ENCODE peak calls at places on chromosome X, in five cellular contexts. Y, S, N, F and E are unnamed samples.

GRCh38 chrX:104988038-104988437 is 232.5 kb downstream of the TEX13A start:
- DNase-seq in S (no peak), Y (no peak), F (no peak), N (no peak), E (no peak)

GRCh38 chrX:115350696-115351408 is 61.3 kb downstream of the LUZP4 start:
- DNase-seq in F (no peak), Y (no peak), S (no peak), N (no peak), E (no peak)

GRCh38 chrX:115892787-115893671 is 277.5 kb upstream of the AGTR2 start:
- DNase-seq in S (no peak), N (no peak), F (no peak), Y (no peak), E (peak)

GRCh38 chrX:24034485-24034884 is 7.5 kb upstream of the KLHL15 start:
- DNase-seq in F (no peak), S (no peak), Y (no peak), N (no peak), E (no peak)

GRCh38 chrX:58025979-58026378 is 115.7 kb upstream of the ZXDA start:
- DNase-seq in F (peak), Y (peak), N (no peak), S (peak), E (no peak)

GRCh38 chrX:130645955-130646583 is 244.3 kb downstream of the RBMX2 start:
- DNase-seq in Y (no peak), S (peak), N (peak), F (no peak), E (no peak)

GRCh38 chrX:132040066-132040465 is 17.0 kb downstream of the STK26 start:
- DNase-seq in Y (no peak), F (no peak), N (no peak), S (no peak), E (no peak)

GRCh38 chrX:107818900-107819521 is 6.7 kb upstream of the MID2 start:
- DNase-seq in Y (no peak), F (no peak), N (no peak), S (no peak), E (no peak)

GRCh38 chrX:115968436-115969252 is 201.9 kb upstream of the AGTR2 start:
- DNase-seq in F (peak), Y (peak), N (peak), S (peak), E (no peak)

GRCh38 chrX:72128881-72129280 is 2.8 kb downstream of the RTL5 start:
- DNase-seq in S (no peak), N (no peak), Y (no peak), F (no peak), E (no peak)

GRCh38 chrX:17553451-17553850 is 178.5 kb downstream of the NHS start:
- DNase-seq in F (peak), N (no peak), S (no peak), Y (no peak), E (no peak)

GRCh38 chrX:118355225-118355920 is 9.5 kb downstream of the WDR44 start:
- DNase-seq in S (no peak), N (no peak), F (no peak), Y (no peak), E (no peak)

GRCh38 chrX:39508300-39508692 is 589.5 kb downstream of the BCOR start:
- DNase-seq in Y (no peak), N (no peak), S (no peak), F (no peak), E (no peak)

GRCh38 chrX:39822133-39822748 is 275.5 kb downstream of the BCOR start:
- DNase-seq in S (no peak), F (no peak), N (no peak), Y (no peak), E (peak)

GRCh38 chrX:107775734-107776511 is at the start of gene TSC22D3:
- DNase-seq in S (peak), F (peak), Y (peak), N (peak), E (peak)

GRCh38 chrX:23503835-23504539 is 163.3 kb upstream of the PRDX4 start:
- DNase-seq in S (peak), Y (no peak), N (peak), F (peak), E (no peak)

GRCh38 chrX:149151805-149152757 is 353.0 kb downstream of the IDS start:
- DNase-seq in S (no peak), Y (no peak), F (peak), N (no peak), E (no peak)

GRCh38 chrX:16953606-16954211 is 7.3 kb downstream of the REPS2 start:
- DNase-seq in N (no peak), F (no peak), Y (no peak), S (no peak), E (no peak)

GRCh38 chrX:45756562-45756961 is 555.9 kb upstream of the DIPK2B start:
- DNase-seq in S (no peak), Y (no peak), N (no peak), F (no peak), E (no peak)

GRCh38 chrX:47101206-47101605 is 23.0 kb downstream of the RGN start:
- DNase-seq in Y (no peak), N (no peak), S (no peak), F (no peak), E (no peak)

GRCh38 chrX:134908235-134908834 is 82.5 kb upstream of the SMIM10 start:
- DNase-seq in S (no peak), F (no peak), Y (peak), N (no peak), E (no peak)

GRCh38 chrX:68504237-68504636 is 5.4 kb downstream of the YIPF6 start:
- DNase-seq in Y (peak), N (no peak), S (no peak), F (peak), E (no peak)

GRCh38 chrX:150478496-150479492 is 89.6 kb upstream of the MTM1 start:
- DNase-seq in S (no peak), F (no peak), N (no peak), Y (no peak), E (no peak)

GRCh38 chrX:68945603-68946228 is 116.9 kb downstream of the EFNB1 start:
- DNase-seq in F (peak), S (no peak), Y (peak), N (no peak), E (peak)

GRCh38 chrX:51484616-51485015 is 11.8 kb downstream of the NUDT11 start:
- DNase-seq in S (no peak), F (no peak), Y (no peak), N (no peak), E (no peak)

GRCh38 chrX:10098235-10098819 is 58.4 kb upstream of the CLCN4 start:
- DNase-seq in N (no peak), S (no peak), F (no peak), Y (peak), E (no peak)

GRCh38 chrX:10685923-10686595 is 65.7 kb upstream of the MID1 start:
- DNase-seq in Y (no peak), N (no peak), S (no peak), F (no peak), E (no peak)

GRCh38 chrX:98231003-98231402 is 1347.3 kb downstream of the RPA4 start:
- DNase-seq in F (no peak), Y (no peak), N (no peak), S (no peak), E (no peak)

GRCh38 chrX:6526564-6526963 is 8.4 kb downstream of the VCX3A start:
- DNase-seq in N (no peak), S (no peak), Y (no peak), F (no peak), E (no peak)

GRCh38 chrX:111352424-111352823 is 59.6 kb downstream of the DCX start:
- DNase-seq in F (no peak), Y (no peak), S (peak), N (peak), E (no peak)

GRCh38 chrX:41600266-41600665 is 88.5 kb upstream of the GPR34 start:
- DNase-seq in N (no peak), Y (no peak), S (no peak), F (no peak), E (no peak)

GRCh38 chrX:68059469-68059868 is 373.8 kb downstream of the OPHN1 start:
- DNase-seq in Y (no peak), S (no peak), N (no peak), F (no peak), E (no peak)

GRCh38 chrX:19595036-19595435 is 79.7 kb upstream of the MAP3K15 start:
- DNase-seq in S (peak), Y (no peak), N (no peak), F (no peak), E (no peak)

GRCh38 chrX:19599253-19599652 is 83.9 kb upstream of the MAP3K15 start:
- DNase-seq in F (no peak), Y (no peak), N (no peak), S (no peak), E (no peak)

GRCh38 chrX:19589105-19589504 is 73.8 kb upstream of the MAP3K15 start:
- DNase-seq in Y (no peak), F (no peak), S (no peak), N (no peak), E (no peak)

GRCh38 chrX:19592952-19593351 is 77.6 kb upstream of the MAP3K15 start:
- DNase-seq in Y (no peak), N (no peak), F (no peak), S (no peak), E (no peak)

DNA sequence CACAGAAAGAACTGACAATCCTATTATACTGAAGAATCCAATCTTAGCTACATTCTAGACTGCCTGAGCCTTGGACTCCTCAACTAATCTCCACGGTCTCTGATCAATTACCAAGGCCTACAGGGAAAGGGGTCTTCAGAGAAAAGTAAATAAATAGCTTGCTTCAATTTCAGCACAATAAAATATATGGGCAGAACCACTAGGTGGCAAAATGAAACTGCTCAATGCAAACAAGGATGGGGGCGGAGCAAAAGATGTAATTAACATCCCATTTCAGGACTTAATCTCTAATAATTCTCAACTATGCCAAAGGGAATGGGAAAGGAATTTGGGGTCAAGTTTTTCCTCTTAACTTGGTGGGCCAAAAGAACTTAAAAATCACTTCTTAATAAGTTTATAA is 78.4 kb upstream of the MAP3K15 start:
- DNase-seq in N (no peak), S (peak), F (peak), Y (no peak), E (no peak)
- TF ChIP-seq CTCF in N (peak), S (peak), F (peak), Y (no peak), E (peak)

GRCh38 chrX:20053537-20053936 is 62.7 kb upstream of the BCLAF3 start:
- DNase-seq in S (no peak), F (no peak), Y (no peak), N (no peak), E (no peak)
- TF ChIP-seq CTCF in S (no peak), F (no peak), Y (no peak), N (no peak), E (no peak)

DNA sequence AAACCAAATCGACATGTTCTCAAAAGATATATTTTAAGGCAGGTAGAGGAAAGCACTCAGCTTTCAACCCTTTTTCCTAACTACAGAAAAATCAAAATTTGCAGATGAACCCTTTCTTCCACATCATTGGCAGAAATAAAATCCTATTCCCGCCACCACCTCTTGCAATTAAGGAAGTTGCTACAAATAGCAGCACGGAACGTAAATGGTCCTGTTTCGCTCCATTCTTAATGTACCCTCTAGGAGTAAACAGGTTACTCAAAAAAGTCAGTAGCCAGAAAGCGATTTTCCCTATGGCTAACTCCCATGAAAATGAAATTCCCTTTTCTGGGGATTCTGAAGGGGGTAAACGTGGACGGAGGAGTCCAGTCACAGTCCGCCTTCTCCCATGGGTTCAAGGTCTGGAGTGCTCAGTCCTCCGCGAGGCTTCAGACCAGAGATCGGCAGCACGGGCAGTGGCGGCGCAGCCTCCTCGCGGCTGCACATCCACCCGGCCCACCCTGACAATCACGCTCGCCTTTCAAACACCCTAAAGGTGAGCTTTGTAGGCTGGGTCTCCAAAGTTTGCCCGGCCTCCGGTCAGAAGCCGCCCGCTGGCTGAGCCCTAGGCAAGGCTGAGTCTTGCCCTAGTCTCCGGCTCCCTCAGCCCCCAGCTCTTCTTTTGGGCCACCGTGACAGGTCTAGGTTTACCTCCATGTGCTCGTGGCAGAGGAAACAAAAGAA is 1.8 kb downstream of the ATP11C start:
- DNase-seq in N (peak), F (peak), S (no peak), Y (peak), E (peak)
- TF ChIP-seq CTCF in N (no peak), F (no peak), S (no peak), Y (no peak), E (no peak)

GRCh38 chrX:12702509-12703091 is 88.6 kb upstream of the PRPS2 start:
- DNase-seq in N (no peak), F (no peak), S (no peak), Y (no peak), E (no peak)
- TF ChIP-seq CTCF in N (no peak), F (no peak), S (no peak), Y (no peak), E (no peak)

GRCh38 chrX:78119521-78120227 is 15.6 kb downstream of the PGK1 start:
- DNase-seq in F (no peak), Y (no peak), N (no peak), S (no peak), E (no peak)

GRCh38 chrX:78129714-78130113 is 9.7 kb downstream of the TAF9B start:
- DNase-seq in F (no peak), S (no peak), N (no peak), Y (no peak), E (no peak)

GRCh38 chrX:78123190-78123589 is 16.3 kb downstream of the TAF9B start:
- DNase-seq in F (no peak), N (no peak), S (no peak), Y (no peak), E (no peak)

GRCh38 chrX:78125148-78125547 is 14.3 kb downstream of the TAF9B start:
- DNase-seq in F (no peak), S (no peak), Y (no peak), N (no peak), E (no peak)

DNA sequence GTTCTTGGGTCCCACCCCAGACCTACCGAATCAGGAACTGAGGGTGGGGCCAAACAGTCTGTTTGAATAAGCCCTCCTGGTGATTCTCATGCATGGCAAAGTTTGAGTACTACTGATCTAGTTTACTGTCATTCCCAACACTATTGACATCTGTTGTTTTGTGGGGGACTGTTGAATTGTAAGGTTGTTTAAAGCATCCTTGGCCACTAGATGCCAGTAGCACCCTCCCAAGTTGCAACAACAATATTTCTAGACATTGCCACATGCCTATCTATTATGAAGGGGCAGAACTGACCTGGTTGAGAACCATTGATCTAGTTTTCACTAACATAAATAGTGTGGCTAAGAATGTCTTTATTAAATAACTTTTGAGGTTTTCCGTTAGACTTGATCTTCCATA is 15.1 kb downstream of the TAF9B start:
- DNase-seq in Y (no peak), S (no peak), N (no peak), F (no peak), E (no peak)
- TF ChIP-seq CTCF in Y (no peak), S (no peak), N (no peak), F (no peak), E (no peak)

DNA sequence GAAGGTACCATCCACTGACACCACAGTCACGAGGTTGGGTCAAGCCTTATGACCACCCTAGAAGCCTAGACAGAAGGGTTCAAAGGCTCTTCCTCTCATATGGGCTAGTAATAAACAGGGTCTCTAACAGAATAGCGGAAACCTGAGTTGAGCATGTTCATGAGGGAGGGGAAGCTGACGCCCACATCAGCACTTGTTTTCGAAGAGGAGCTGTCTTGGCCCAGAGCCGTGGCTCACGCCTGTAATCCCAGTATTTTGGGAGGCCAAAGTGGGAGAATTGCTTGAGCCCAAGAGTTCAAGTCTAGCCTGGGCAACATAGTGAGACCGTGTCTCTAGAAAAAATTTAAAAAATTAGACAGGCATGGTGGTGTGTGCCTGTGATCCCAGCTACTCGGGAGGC is 21.5 kb upstream of the TMSB4X start:
- DNase-seq in N (no peak), S (no peak), Y (no peak), F (no peak), E (no peak)
- TF ChIP-seq CTCF in N (no peak), S (no peak), Y (no peak), F (no peak), E (no peak)

DNA sequence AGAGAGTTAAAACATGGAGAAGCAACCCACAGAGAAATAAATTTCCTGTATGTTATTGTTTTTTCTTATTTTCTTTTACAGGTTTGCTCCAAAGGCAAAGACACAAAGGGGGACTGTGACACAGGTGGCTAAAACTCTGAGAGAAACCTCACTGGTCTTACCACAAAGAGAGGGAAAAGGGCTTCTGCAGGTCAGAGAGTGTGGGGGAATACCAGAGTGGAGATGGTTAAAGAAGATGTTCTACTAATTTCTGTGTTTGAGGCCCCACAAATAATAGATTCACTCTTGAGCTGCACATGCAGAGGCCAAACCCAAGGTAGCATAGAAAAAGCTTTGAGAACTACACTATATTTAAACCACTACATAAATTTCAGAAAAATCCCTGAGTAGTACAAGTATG is 151.3 kb downstream of the GABRA3 start:
- DNase-seq in S (no peak), F (no peak), Y (no peak), N (no peak), E (no peak)
- TF ChIP-seq CTCF in S (no peak), F (no peak), Y (no peak), N (no peak), E (no peak)